ENCODE peak calls at places on chromosome 19, in nine cellular contexts. N is suprapubic skin, B is PC-9, W is cardiac muscle cell, Q is H9, E is hepatocyte, X is thoracic aorta, Y is tibial artery, M is SK-N-SH. P is an unnamed sample.
A peak's percentile ranks its signal among the peaks of the same experiment; 100 is the strongest.

GRCh38 chr19:3969435-3970312 is 1.2 kb downstream of the DAPK3 start:
- DNase-seq in X (no peak), E (peak; percentile 85), Q (peak; percentile 81), M (no peak), Y (peak; percentile 49), W (peak; percentile 63), N (peak; percentile 60), B (peak; percentile 52), P (no peak)

GRCh38 chr19:33432408-33433170 is 59.1 kb downstream of the CEBPG start:
- DNase-seq in M (no peak), B (no peak), Y (no peak), X (no peak), W (no peak), E (no peak), Q (no peak), N (no peak), P (no peak)

GRCh38 chr19:45667620-45668341 is at the start of gene GIPR:
- DNase-seq in M (peak; percentile 74), E (peak; percentile 81), N (no peak), B (peak; percentile 59), W (peak; percentile 85), X (no peak), Q (peak; percentile 83), Y (no peak), P (no peak)

GRCh38 chr19:4518345-4519171 is at the start of gene PLIN4:
- DNase-seq in W (no peak), Y (no peak), Q (peak; percentile 68), M (no peak), E (no peak), N (no peak), X (no peak), B (peak; percentile 62), P (no peak)

GRCh38 chr19:18520848-18521691 is 800 bp downstream of the ELL start:
- DNase-seq in X (no peak), W (peak; percentile 34), B (peak; percentile 14), M (no peak), N (peak; percentile 84), Q (peak; percentile 50), Y (peak; percentile 59), E (peak; percentile 52), P (peak; percentile 46)

GRCh38 chr19:28406237-28406596 is 806.7 kb downstream of the UQCRFS1 start:
- DNase-seq in N (no peak), Y (no peak), M (no peak), Q (no peak), X (no peak), E (no peak), W (peak; percentile 15), B (no peak), P (no peak)

GRCh38 chr19:55042688-55043087 is 4.6 kb upstream of the GP6 start:
- DNase-seq in Q (no peak), W (no peak), M (no peak), B (no peak), E (no peak), N (no peak), Y (no peak), X (no peak), P (no peak)

GRCh38 chr19:13861714-13862531 is 15.0 kb upstream of the NANOS3 start:
- DNase-seq in E (peak; percentile 94), W (peak; percentile 85), Q (peak; percentile 94), X (peak; percentile 71), B (peak; percentile 95), N (peak; percentile 95), Y (peak; percentile 92), M (peak; percentile 94), P (peak; percentile 93)

GRCh38 chr19:364496-365287 is 20.1 kb upstream of the MIER2 start:
- DNase-seq in Y (no peak), N (no peak), Q (peak; percentile 10), E (no peak), X (no peak), M (no peak), B (no peak), W (no peak), P (no peak)

GRCh38 chr19:34274827-34275625 is 20.7 kb downstream of the GARRE1 start:
- DNase-seq in X (no peak), E (no peak), Q (no peak), Y (no peak), B (no peak), M (no peak), N (no peak), W (no peak), P (no peak)

GRCh38 chr19:45913874-45914830 is at the start of gene NANOS2:
- DNase-seq in W (peak; percentile 69), N (no peak), X (no peak), E (no peak), Y (no peak), Q (peak; percentile 94), M (no peak), B (no peak), P (no peak)

GRCh38 chr19:18875726-18876125 is 20.2 kb downstream of the CERS1 start:
- DNase-seq in N (no peak), E (no peak), B (no peak), Q (no peak), Y (no peak), X (no peak), M (no peak), W (no peak), P (no peak)

GRCh38 chr19:18879579-18880373 is 16.2 kb downstream of the CERS1 start:
- DNase-seq in N (peak; percentile 60), X (no peak), B (peak; percentile 33), M (peak; percentile 88), Q (peak; percentile 93), Y (no peak), W (no peak), E (no peak), P (no peak)

GRCh38 chr19:38696733-38697055 is 47.6 kb downstream of the CAPN12 start:
- DNase-seq in B (no peak), E (no peak), Q (no peak), M (no peak), Y (no peak), N (no peak), W (no peak), X (no peak), P (no peak)

GRCh38 chr19:38697641-38698071 is 46.6 kb downstream of the CAPN12 start:
- DNase-seq in X (no peak), E (no peak), Y (no peak), B (no peak), M (no peak), Q (no peak), W (no peak), N (no peak), P (no peak)

GRCh38 chr19:38698225-38699026 is 45.8 kb downstream of the CAPN12 start:
- DNase-seq in M (no peak), X (no peak), Q (no peak), B (no peak), E (no peak), W (no peak), N (no peak), Y (no peak), P (no peak)

GRCh38 chr19:38695832-38696732 is 48.2 kb downstream of the CAPN12 start:
- DNase-seq in B (no peak), W (no peak), Y (no peak), Q (no peak), E (no peak), M (peak; percentile 74), N (no peak), X (no peak), P (no peak)

DNA sequence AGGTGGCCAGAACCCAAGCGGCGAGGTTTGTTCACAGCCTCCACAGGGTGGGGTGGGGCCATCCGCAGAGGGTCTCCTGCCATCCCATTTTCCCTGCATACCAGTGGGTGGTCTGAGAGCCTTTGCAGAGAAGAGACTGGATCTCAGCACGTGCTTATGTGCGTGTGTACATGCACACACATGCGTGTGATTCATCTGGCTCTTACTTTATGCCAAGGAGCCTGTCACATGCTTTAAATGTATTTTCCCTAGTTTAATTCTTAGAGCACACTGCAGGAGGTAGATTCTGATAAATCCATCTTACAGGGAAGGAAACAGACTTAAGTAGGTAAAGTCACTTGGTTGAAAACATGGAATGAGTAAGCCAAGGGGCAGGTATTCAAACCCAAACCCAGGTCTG is 47.1 kb downstream of the CAPN12 start:
- DNase-seq in X (no peak), W (no peak), Q (no peak), Y (no peak), E (no peak), M (no peak), N (no peak), B (no peak), P (no peak)
- H3K4me1 ChIP-seq in X (peaks cover 100% of the 10 kb centered on the region), W (peaks cover 27% of the 10 kb centered on the region), Q (peaks cover 14% of the 10 kb centered on the region), Y (peaks cover 20% of the 10 kb centered on the region), E (peaks cover 80% of the 10 kb centered on the region), M (peaks cover 22% of the 10 kb centered on the region), N (peaks cover 100% of the 10 kb centered on the region), B (peaks cover 29% of the 10 kb centered on the region), P (peaks cover 55% of the 10 kb centered on the region)

DNA sequence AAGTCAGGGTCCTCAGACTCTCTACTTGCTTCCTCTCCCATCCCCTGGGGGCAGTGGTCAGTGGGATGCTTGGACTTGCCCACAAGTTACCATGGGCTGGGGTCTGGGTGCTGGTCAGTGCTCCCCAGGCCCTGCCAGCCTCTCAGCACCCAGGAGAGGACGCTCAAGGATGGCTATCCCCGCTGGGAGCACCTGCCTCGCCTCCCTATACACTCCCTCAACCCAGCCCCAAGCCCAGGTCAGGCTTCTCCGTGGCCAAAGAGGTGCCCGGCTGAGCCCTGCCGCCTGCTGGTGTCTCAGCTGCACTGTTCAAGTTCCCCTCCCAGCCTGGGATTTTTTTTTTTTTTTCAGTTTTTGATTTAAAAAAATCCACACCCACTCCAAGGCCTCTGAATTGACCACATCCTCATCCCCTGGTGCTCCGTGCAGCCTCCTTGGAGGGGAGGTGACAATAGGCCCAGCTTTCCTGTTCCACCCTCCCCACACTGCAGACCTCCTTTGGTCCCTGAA is 10.8 kb downstream of the F2RL3 start:
- DNase-seq in X (no peak), Y (no peak), B (peak; percentile 48), N (peak; percentile 66), M (peak; percentile 53), W (peak; percentile 62), E (peak; percentile 46), Q (peak; percentile 81), P (no peak)
- TF ChIP-seq CTCF in X (no peak), Y (peak; percentile 32), B (peak; percentile 82), N (no peak), M (peak; percentile 60), W (peak; percentile 70), E (peak; percentile 38), Q (peak; percentile 77), P (no peak)

DNA sequence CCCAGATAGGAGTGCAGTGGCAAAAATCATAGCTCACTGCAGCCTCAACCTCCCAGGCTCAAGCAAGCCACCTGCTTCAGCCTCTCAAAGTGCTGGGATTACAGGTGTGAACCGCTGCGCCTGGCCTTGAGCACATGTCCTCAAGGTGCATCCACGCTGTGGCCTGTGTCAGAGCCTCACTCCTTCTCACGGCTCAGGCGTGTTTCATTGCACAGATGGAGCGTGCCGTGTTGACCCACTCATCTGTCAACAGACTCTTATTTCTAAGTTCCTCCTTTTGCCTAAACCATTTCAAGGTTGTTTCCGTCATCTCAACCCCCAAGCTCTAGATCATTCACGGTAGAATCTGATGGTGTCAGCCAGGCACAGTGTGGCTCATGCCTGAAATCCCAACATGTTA is 28.2 kb downstream of the ATP8B3 start:
- DNase-seq in X (no peak), B (no peak), Q (no peak), W (no peak), M (no peak), E (no peak), Y (no peak), N (no peak), P (no peak)
- H3K27me3 ChIP-seq in X (peaks cover 9% of the 10 kb centered on the region), B (peaks cover 8% of the 10 kb centered on the region), Q (peaks cover 14% of the 10 kb centered on the region), W (peaks cover 44% of the 10 kb centered on the region), M (peaks cover 64% of the 10 kb centered on the region), E (peaks cover 30% of the 10 kb centered on the region), Y (no peaks in the 10 kb centered on the region), N (peaks cover 87% of the 10 kb centered on the region), P (peaks cover 35% of the 10 kb centered on the region)

DNA sequence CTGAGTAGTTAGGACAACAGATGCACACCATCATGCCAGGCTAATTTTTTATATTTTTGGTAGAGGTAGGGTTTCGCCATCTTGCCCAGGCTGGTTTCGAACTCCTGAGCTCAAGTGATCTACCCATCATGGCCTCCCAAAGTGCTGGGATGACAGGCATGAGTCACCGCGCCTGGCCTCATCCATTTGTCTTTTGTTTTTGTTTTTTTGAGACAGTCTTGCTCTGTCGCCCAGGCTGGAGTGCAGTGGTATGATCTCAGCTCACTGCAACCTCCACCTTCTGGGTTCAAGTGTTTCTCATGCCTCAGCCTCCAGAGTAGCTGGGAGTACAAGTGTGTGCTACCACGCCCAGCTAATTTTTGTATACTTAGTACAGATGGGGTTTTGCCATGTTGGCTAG is 57.0 kb downstream of the DNM2 start:
- DNase-seq in Y (no peak), N (no peak), Q (no peak), W (no peak), B (no peak), E (no peak), M (no peak), X (no peak), P (no peak)
- H3K4me1 ChIP-seq in Y (no peaks in the 10 kb centered on the region), N (peaks cover 6% of the 10 kb centered on the region), Q (no peaks in the 10 kb centered on the region), W (peaks cover 3% of the 10 kb centered on the region), B (peaks cover 20% of the 10 kb centered on the region), E (no peaks in the 10 kb centered on the region), M (peaks cover 4% of the 10 kb centered on the region), X (peaks cover 8% of the 10 kb centered on the region), P (peaks cover 8% of the 10 kb centered on the region)

P was measured in adrenal gland.